ENCODE peak calls at places on chromosomes 12 and 14, in six cellular contexts. One of them, this sample, is unnamed.

GRCh38 chr14:50379563-50379962 is 17.1 kb downstream of the CDKL1 start:
- DNase-seq in HCT116: no peak
- DNase-seq in epithelial cell of esophagus: peak; percentile 76
- DNase-seq in non-pigmented ciliary epithelial cell: no peak
- DNase-seq in H4: no peak
- DNase-seq in endothelial cell: no peak
- DNase-seq in this sample: no peak

GRCh38 chr12:104957388-104958008 is 592 bp downstream of the SLC41A2 start:
- DNase-seq in endothelial cell: no peak
- DNase-seq in HCT116: no peak
- DNase-seq in H4: no peak
- DNase-seq in epithelial cell of esophagus: peak; percentile 29
- DNase-seq in non-pigmented ciliary epithelial cell: no peak
- DNase-seq in this sample: peak; percentile 21

GRCh38 chr12:104722541-104723534 is 235.3 kb downstream of the SLC41A2 start:
- DNase-seq in endothelial cell: no peak
- DNase-seq in epithelial cell of esophagus: no peak
- DNase-seq in H4: no peak
- DNase-seq in non-pigmented ciliary epithelial cell: no peak
- DNase-seq in HCT116: no peak
- DNase-seq in this sample: no peak

GRCh38 chr14:104137297-104138097 is 890 bp upstream of the KIF26A start:
- DNase-seq in endothelial cell: peak; percentile 94
- DNase-seq in H4: peak; percentile 31
- DNase-seq in epithelial cell of esophagus: peak; percentile 36
- DNase-seq in HCT116: no peak
- DNase-seq in non-pigmented ciliary epithelial cell: no peak
- DNase-seq in this sample: peak; percentile 78

GRCh38 chr12:82862876-82863649 is 176.4 kb downstream of the TMTC2 start:
- DNase-seq in H4: no peak
- DNase-seq in endothelial cell: no peak
- DNase-seq in non-pigmented ciliary epithelial cell: no peak
- DNase-seq in epithelial cell of esophagus: no peak
- DNase-seq in HCT116: no peak
- DNase-seq in this sample: no peak

GRCh38 chr14:53151867-53152626 is 1.1 kb downstream of the DDHD1 start:
- DNase-seq in H4: peak; percentile 54
- DNase-seq in HCT116: peak; percentile 34
- DNase-seq in endothelial cell: peak; percentile 34
- DNase-seq in non-pigmented ciliary epithelial cell: no peak
- DNase-seq in epithelial cell of esophagus: peak; percentile 62
- DNase-seq in this sample: peak; percentile 74

GRCh38 chr12:118164798-118165486 is 29.0 kb downstream of the PEBP1 start:
- DNase-seq in endothelial cell: peak; percentile 40
- DNase-seq in HCT116: peak; percentile 18
- DNase-seq in non-pigmented ciliary epithelial cell: peak; percentile 4
- DNase-seq in H4: peak; percentile 14
- DNase-seq in epithelial cell of esophagus: peak; percentile 45
- DNase-seq in this sample: peak; percentile 46

GRCh38 chr14:101732128-101732527 is 29.4 kb upstream of the PPP2R5C start:
- DNase-seq in HCT116: peak; percentile 43
- DNase-seq in epithelial cell of esophagus: peak; percentile 41
- DNase-seq in H4: peak; percentile 52
- DNase-seq in non-pigmented ciliary epithelial cell: no peak
- DNase-seq in endothelial cell: no peak
- DNase-seq in this sample: no peak

GRCh38 chr12:101832030-101832429 is 1.3 kb upstream of the GNPTAB start:
- DNase-seq in HCT116: no peak
- DNase-seq in non-pigmented ciliary epithelial cell: no peak
- DNase-seq in H4: no peak
- DNase-seq in epithelial cell of esophagus: no peak
- DNase-seq in endothelial cell: no peak
- DNase-seq in this sample: no peak

GRCh38 chr12:67208326-67209067 is 60.7 kb upstream of the CAND1 start:
- DNase-seq in non-pigmented ciliary epithelial cell: no peak
- DNase-seq in epithelial cell of esophagus: no peak
- DNase-seq in HCT116: no peak
- DNase-seq in H4: no peak
- DNase-seq in endothelial cell: no peak
- DNase-seq in this sample: no peak

GRCh38 chr12:112584266-112584722 is 165.5 kb downstream of the PTPN11 start:
- DNase-seq in H4: peak; percentile 78
- DNase-seq in HCT116: peak; percentile 41
- DNase-seq in endothelial cell: no peak
- DNase-seq in epithelial cell of esophagus: no peak
- DNase-seq in non-pigmented ciliary epithelial cell: no peak
- DNase-seq in this sample: no peak

GRCh38 chr12:123937707-123938600 is 34.7 kb downstream of the CCDC92 start:
- DNase-seq in non-pigmented ciliary epithelial cell: no peak
- DNase-seq in endothelial cell: no peak
- DNase-seq in HCT116: no peak
- DNase-seq in epithelial cell of esophagus: no peak
- DNase-seq in H4: no peak
- DNase-seq in this sample: no peak

GRCh38 chr14:104601786-104602185 is 2.8 kb downstream of the TMEM179 start:
- DNase-seq in epithelial cell of esophagus: no peak
- DNase-seq in endothelial cell: peak; percentile 4
- DNase-seq in non-pigmented ciliary epithelial cell: no peak
- DNase-seq in H4: no peak
- DNase-seq in HCT116: no peak
- DNase-seq in this sample: peak; percentile 42

GRCh38 chr14:35212471-35213142 is 79.6 kb upstream of the PSMA6 start:
- DNase-seq in H4: no peak
- DNase-seq in HCT116: no peak
- DNase-seq in epithelial cell of esophagus: no peak
- DNase-seq in endothelial cell: no peak
- DNase-seq in non-pigmented ciliary epithelial cell: no peak
- DNase-seq in this sample: no peak

GRCh38 chr14:101315802-101316296 is 245.4 kb upstream of the DIO3 start:
- DNase-seq in epithelial cell of esophagus: no peak
- DNase-seq in H4: no peak
- DNase-seq in endothelial cell: no peak
- DNase-seq in non-pigmented ciliary epithelial cell: no peak
- DNase-seq in HCT116: peak; percentile 44
- DNase-seq in this sample: no peak

GRCh38 chr14:61482348-61483206 is 161.2 kb downstream of the PRKCH start:
- DNase-seq in non-pigmented ciliary epithelial cell: no peak
- DNase-seq in epithelial cell of esophagus: peak; percentile 57
- DNase-seq in H4: no peak
- DNase-seq in endothelial cell: no peak
- DNase-seq in HCT116: no peak
- DNase-seq in this sample: no peak

GRCh38 chr12:7139213-7139612 is 9.0 kb downstream of the CLSTN3 start:
- DNase-seq in HCT116: no peak
- DNase-seq in non-pigmented ciliary epithelial cell: no peak
- DNase-seq in epithelial cell of esophagus: no peak
- DNase-seq in H4: no peak
- DNase-seq in endothelial cell: no peak
- DNase-seq in this sample: no peak

GRCh38 chr14:75373133-75373532 is 54.7 kb upstream of the JDP2 start:
- DNase-seq in H4: no peak
- DNase-seq in epithelial cell of esophagus: no peak
- DNase-seq in HCT116: no peak
- DNase-seq in endothelial cell: no peak
- DNase-seq in non-pigmented ciliary epithelial cell: no peak
- DNase-seq in this sample: no peak

GRCh38 chr12:31368666-31369361 is 42.9 kb upstream of the SINHCAF start:
- DNase-seq in H4: no peak
- DNase-seq in endothelial cell: no peak
- DNase-seq in non-pigmented ciliary epithelial cell: no peak
- DNase-seq in HCT116: no peak
- DNase-seq in epithelial cell of esophagus: no peak
- DNase-seq in this sample: no peak

GRCh38 chr12:26122681-26123481 is 2.0 kb downstream of the BHLHE41 start:
- DNase-seq in HCT116: no peak
- DNase-seq in non-pigmented ciliary epithelial cell: peak; percentile 55
- DNase-seq in H4: peak; percentile 30
- DNase-seq in epithelial cell of esophagus: peak; percentile 76
- DNase-seq in endothelial cell: peak; percentile 66
- DNase-seq in this sample: peak; percentile 53

GRCh38 chr14:93752980-93753561 is 35.2 kb downstream of the PRIMA1 start:
- DNase-seq in non-pigmented ciliary epithelial cell: no peak
- DNase-seq in epithelial cell of esophagus: no peak
- DNase-seq in H4: no peak
- DNase-seq in endothelial cell: no peak
- DNase-seq in HCT116: no peak
- DNase-seq in this sample: no peak

GRCh38 chr12:96456265-96456974 is 33.0 kb upstream of the CFAP54 start:
- DNase-seq in H4: no peak
- DNase-seq in HCT116: no peak
- DNase-seq in epithelial cell of esophagus: peak; percentile 45
- DNase-seq in non-pigmented ciliary epithelial cell: no peak
- DNase-seq in endothelial cell: no peak
- DNase-seq in this sample: no peak

GRCh38 chr12:27966870-27967269 is 5.7 kb downstream of the PTHLH start:
- DNase-seq in HCT116: peak; percentile 82
- DNase-seq in non-pigmented ciliary epithelial cell: peak; percentile 89
- DNase-seq in epithelial cell of esophagus: peak; percentile 92
- DNase-seq in endothelial cell: no peak
- DNase-seq in H4: peak; percentile 89
- DNase-seq in this sample: peak; percentile 92

GRCh38 chr14:33916663-33917565 is 34.0 kb downstream of the EGLN3 start:
- DNase-seq in H4: peak; percentile 62
- DNase-seq in epithelial cell of esophagus: peak; percentile 76
- DNase-seq in non-pigmented ciliary epithelial cell: peak; percentile 14
- DNase-seq in HCT116: no peak
- DNase-seq in endothelial cell: no peak
- DNase-seq in this sample: peak; percentile 34

GRCh38 chr14:101757064-101757838 is 4.3 kb upstream of the PPP2R5C start:
- DNase-seq in H4: no peak
- DNase-seq in endothelial cell: no peak
- DNase-seq in epithelial cell of esophagus: no peak
- DNase-seq in non-pigmented ciliary epithelial cell: no peak
- DNase-seq in HCT116: no peak
- DNase-seq in this sample: no peak

GRCh38 chr14:104423715-104424405 is 155.7 kb upstream of the C14orf180 start:
- DNase-seq in endothelial cell: no peak
- DNase-seq in non-pigmented ciliary epithelial cell: no peak
- DNase-seq in H4: no peak
- DNase-seq in HCT116: no peak
- DNase-seq in epithelial cell of esophagus: no peak
- DNase-seq in this sample: no peak

GRCh38 chr14:22837750-22838538 is 1.6 kb downstream of the MMP14 start:
- DNase-seq in HCT116: no peak
- DNase-seq in endothelial cell: no peak
- DNase-seq in non-pigmented ciliary epithelial cell: no peak
- DNase-seq in H4: peak; percentile 24
- DNase-seq in epithelial cell of esophagus: peak; percentile 45
- DNase-seq in this sample: peak; percentile 43

GRCh38 chr12:90589966-90590365 is 365.0 kb downstream of the CCER1 start:
- DNase-seq in H4: no peak
- DNase-seq in non-pigmented ciliary epithelial cell: no peak
- DNase-seq in epithelial cell of esophagus: no peak
- DNase-seq in HCT116: no peak
- DNase-seq in endothelial cell: no peak
- DNase-seq in this sample: peak; percentile 38

GRCh38 chr14:71661441-71661840 is 270.8 kb upstream of the RGS6 start:
- DNase-seq in H4: no peak
- DNase-seq in epithelial cell of esophagus: no peak
- DNase-seq in HCT116: no peak
- DNase-seq in non-pigmented ciliary epithelial cell: no peak
- DNase-seq in endothelial cell: no peak
- DNase-seq in this sample: no peak

GRCh38 chr12:53660064-53660463 is 15.8 kb downstream of the ATP5MC2 start:
- DNase-seq in HCT116: no peak
- DNase-seq in H4: no peak
- DNase-seq in non-pigmented ciliary epithelial cell: no peak
- DNase-seq in epithelial cell of esophagus: no peak
- DNase-seq in endothelial cell: no peak
- DNase-seq in this sample: no peak

GRCh38 chr12:19074700-19075099 is 54.8 kb upstream of the PLEKHA5 start:
- DNase-seq in endothelial cell: no peak
- DNase-seq in HCT116: no peak
- DNase-seq in epithelial cell of esophagus: no peak
- DNase-seq in non-pigmented ciliary epithelial cell: no peak
- DNase-seq in H4: no peak
- DNase-seq in this sample: no peak

GRCh38 chr14:87097021-87097420 is 896.0 kb downstream of the GALC start:
- DNase-seq in non-pigmented ciliary epithelial cell: no peak
- DNase-seq in endothelial cell: no peak
- DNase-seq in epithelial cell of esophagus: peak; percentile 33
- DNase-seq in H4: no peak
- DNase-seq in HCT116: no peak
- DNase-seq in this sample: no peak

GRCh38 chr14:106586098-106586704 is 1059.8 kb downstream of the TMEM121 start:
- DNase-seq in endothelial cell: no peak
- DNase-seq in non-pigmented ciliary epithelial cell: no peak
- DNase-seq in HCT116: no peak
- DNase-seq in H4: no peak
- DNase-seq in epithelial cell of esophagus: no peak
- DNase-seq in this sample: no peak

GRCh38 chr14:53601409-53601808 is 355.2 kb downstream of the BMP4 start:
- DNase-seq in non-pigmented ciliary epithelial cell: no peak
- DNase-seq in epithelial cell of esophagus: peak; percentile 26
- DNase-seq in H4: no peak
- DNase-seq in endothelial cell: no peak
- DNase-seq in HCT116: no peak
- DNase-seq in this sample: no peak

GRCh38 chr12:53102883-53103807 is at the start of gene SOAT2:
- DNase-seq in endothelial cell: no peak
- DNase-seq in HCT116: no peak
- DNase-seq in non-pigmented ciliary epithelial cell: no peak
- DNase-seq in epithelial cell of esophagus: no peak
- DNase-seq in H4: no peak
- DNase-seq in this sample: no peak

GRCh38 chr12:130184531-130185090 is 22.3 kb downstream of the FZD10 start:
- DNase-seq in non-pigmented ciliary epithelial cell: no peak
- DNase-seq in endothelial cell: no peak
- DNase-seq in epithelial cell of esophagus: no peak
- DNase-seq in HCT116: no peak
- DNase-seq in H4: no peak
- DNase-seq in this sample: no peak

GRCh38 chr14:105376521-105377440 is 21.6 kb upstream of the TEX22 start:
- DNase-seq in HCT116: no peak
- DNase-seq in endothelial cell: no peak
- DNase-seq in non-pigmented ciliary epithelial cell: no peak
- DNase-seq in H4: no peak
- DNase-seq in epithelial cell of esophagus: no peak
- DNase-seq in this sample: no peak

GRCh38 chr14:51534623-51535022 is 117.1 kb upstream of the FRMD6 start:
- DNase-seq in endothelial cell: peak; percentile 6
- DNase-seq in H4: peak; percentile 52
- DNase-seq in HCT116: peak; percentile 71
- DNase-seq in non-pigmented ciliary epithelial cell: no peak
- DNase-seq in epithelial cell of esophagus: peak; percentile 49
- DNase-seq in this sample: no peak

GRCh38 chr12:25557830-25558436 is 4.8 kb upstream of the LMNTD1 start:
- DNase-seq in epithelial cell of esophagus: peak; percentile 70
- DNase-seq in HCT116: peak; percentile 54
- DNase-seq in non-pigmented ciliary epithelial cell: no peak
- DNase-seq in H4: no peak
- DNase-seq in endothelial cell: peak; percentile 15
- DNase-seq in this sample: no peak

This sample was measured in AG08395.